ENCODE peak calls at places on chromosomes 2 and 18, in six cellular contexts. E, H, S, K, U and T are unnamed samples.

GRCh38 chr2:20806286-20806685 is 16.6 kb downstream of the LDAH start:
- DNase-seq in E (no peak), H (no peak), S (no peak), K (no peak), U (no peak), T (no peak)

GRCh38 chr2:112048887-112049286 is 6.2 kb upstream of the TMEM87B start:
- DNase-seq in E (peak), H (peak), S (no peak), K (peak), U (peak), T (no peak)

GRCh38 chr2:98514879-98515570 is 70.4 kb downstream of the INPP4A start:
- DNase-seq in E (peak), H (peak), S (no peak), K (no peak), U (no peak), T (peak)

GRCh38 chr2:201118957-201119848 is 3.2 kb downstream of the CFLAR start:
- DNase-seq in E (peak), H (no peak), S (no peak), K (no peak), U (no peak), T (no peak)

GRCh38 chr2:26561918-26562810 is 79.0 kb downstream of the CIB4 start:
- DNase-seq in E (no peak), H (peak), S (no peak), K (peak), U (no peak), T (peak)

GRCh38 chr18:44507729-44508325 is 172.9 kb upstream of the SETBP1 start:
- DNase-seq in E (no peak), H (no peak), S (no peak), K (no peak), U (no peak), T (no peak)

GRCh38 chr2:202185816-202186221 is 52.6 kb downstream of the SUMO1 start:
- DNase-seq in E (peak), H (no peak), S (no peak), K (no peak), U (no peak), T (no peak)

GRCh38 chr2:40279001-40279400 is 172.9 kb downstream of the SLC8A1 start:
- DNase-seq in E (peak), H (no peak), S (no peak), K (no peak), U (no peak), T (no peak)

GRCh38 chr2:223538920-223539440 is 63.2 kb downstream of the SCG2 start:
- DNase-seq in E (no peak), H (no peak), S (no peak), K (no peak), U (no peak), T (no peak)
- H3K4me3 ChIP-seq in E (no peak), H (no peak), S (no peak), K (no peak), U (no peak), T (no peak)

DNA sequence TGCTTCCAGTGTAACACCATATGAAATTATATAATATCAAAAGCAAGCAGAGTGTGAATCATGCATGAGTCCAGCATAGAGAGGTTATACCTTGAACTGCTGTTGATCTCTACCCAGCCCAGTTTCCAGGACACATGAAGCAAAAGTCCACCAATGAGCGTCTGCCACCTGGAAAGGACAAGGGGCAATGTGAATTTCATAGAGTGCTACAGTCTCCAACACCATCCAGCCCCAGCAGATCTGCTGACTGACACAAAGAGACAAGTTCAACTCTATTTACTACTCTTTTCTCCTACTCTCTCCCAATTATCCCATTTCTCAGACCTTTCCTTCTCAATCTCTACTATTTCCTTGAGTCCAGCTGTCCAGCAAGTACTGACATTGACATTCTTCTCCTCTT is 31.8 kb upstream of the RIOK3 start:
- DNase-seq in E (no peak), H (no peak), S (no peak), K (no peak), U (no peak), T (no peak)
- TF ChIP-seq POLR2A in E (no peak), H (no peak), S (no peak), K (no peak), U (no peak), T (no peak)

DNA sequence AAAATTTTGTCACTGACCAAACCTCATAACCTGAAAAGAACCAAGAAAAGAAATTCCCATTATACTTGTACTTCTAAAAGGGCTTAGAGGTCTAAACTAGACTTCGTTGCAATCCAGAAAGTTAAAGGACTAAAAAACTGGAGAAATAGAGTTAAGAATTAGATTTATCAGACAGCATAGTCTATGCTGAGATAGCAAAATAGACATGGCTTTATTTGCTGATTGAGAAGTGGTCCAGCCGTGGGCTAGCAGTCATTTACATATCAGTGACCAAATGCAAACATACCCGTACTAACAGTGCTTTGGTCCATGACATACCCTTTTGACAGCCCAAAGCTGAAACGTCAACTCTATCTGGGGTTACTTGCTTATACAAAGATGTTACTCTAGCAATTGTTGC is 223.5 kb downstream of the AGPS start:
- DNase-seq in E (no peak), H (no peak), S (no peak), K (no peak), U (no peak), T (no peak)
- H3K4me3 ChIP-seq in E (no peak), H (no peak), S (no peak), K (no peak), U (no peak), T (no peak)

GRCh38 chr18:68454511-68455228 is 260.2 kb downstream of the TMX3 start:
- DNase-seq in E (peak), H (no peak), S (no peak), K (no peak), U (no peak), T (no peak)
- TF ChIP-seq POLR2A in E (no peak), H (no peak), S (no peak), K (no peak), U (no peak), T (no peak)

DNA sequence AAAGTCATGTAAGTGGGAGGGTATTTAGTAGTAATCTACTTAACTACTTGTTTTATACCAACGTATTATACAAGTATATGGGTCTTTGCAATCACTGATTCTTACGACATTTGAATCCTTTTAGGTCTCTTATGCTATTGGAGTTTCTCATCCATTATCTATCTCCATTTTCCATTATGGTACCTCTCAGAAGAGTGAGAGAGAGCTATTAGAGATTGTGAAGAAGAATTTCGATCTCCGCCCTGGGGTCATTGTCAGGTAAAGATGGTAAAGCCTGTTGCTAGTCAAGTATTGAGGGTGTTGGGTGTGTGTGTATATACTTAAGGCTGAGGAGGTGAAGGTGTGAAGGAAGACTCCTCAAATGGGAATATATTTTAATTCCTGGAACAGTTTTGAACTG is 3.8 kb downstream of the MAT2A start:
- DNase-seq in E (no peak), H (no peak), S (no peak), K (no peak), U (no peak), T (no peak)
- H3K4me3 ChIP-seq in E (no peak), H (peak), S (no peak), K (no peak), U (no peak), T (no peak)

DNA sequence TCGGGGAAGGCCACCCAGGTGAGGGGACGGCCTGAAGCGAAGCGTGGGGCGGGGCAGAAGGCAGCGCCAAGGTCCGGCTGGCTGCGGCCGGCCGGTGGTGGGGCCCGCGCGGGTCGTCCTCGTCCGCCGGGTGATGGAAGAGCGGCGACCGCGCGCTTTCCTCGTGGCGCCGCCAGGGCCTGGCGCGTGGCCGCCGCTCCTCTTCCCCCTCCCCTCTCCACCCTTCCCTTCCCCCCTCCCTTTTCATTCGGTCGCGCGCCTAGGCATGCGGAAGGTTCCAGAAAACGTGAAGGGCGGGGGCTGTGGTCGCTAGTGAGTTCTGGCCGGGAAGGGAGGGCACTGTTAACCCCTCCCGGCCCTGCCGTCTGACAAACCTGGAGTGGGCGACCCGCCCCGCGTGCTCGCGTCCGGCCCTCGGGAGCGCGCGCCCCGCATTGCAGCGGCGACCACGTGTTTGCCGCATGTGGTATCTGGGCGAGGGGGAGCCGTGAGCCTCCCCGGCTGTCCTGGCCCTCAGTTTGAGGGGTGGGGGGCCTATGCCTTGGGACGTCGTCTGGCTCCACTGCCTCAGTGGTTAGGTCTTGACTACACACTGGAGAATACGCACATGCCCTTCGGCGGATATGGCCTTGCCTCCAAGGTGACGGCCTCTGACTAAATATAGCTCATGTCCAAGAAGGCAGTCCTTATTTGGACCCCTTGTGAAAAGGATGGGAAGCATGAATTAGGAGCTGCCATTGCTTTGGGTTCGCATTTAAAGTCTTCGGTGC is 578 bp downstream of the MAT2A start:
- DNase-seq in E (peak), H (peak), S (peak), K (peak), U (peak), T (peak)
- TF ChIP-seq POLR2A in E (no peak), H (no peak), S (no peak), K (no peak), U (no peak), T (no peak)

GRCh38 chr18:26546170-26546874 is 2.0 kb downstream of the KCTD1 start:
- DNase-seq in E (no peak), H (peak), S (no peak), K (no peak), U (no peak), T (no peak)
- H3K4me3 ChIP-seq in E (no peak), H (peak), S (no peak), K (no peak), U (no peak), T (no peak)

GRCh38 chr2:122261923-122262322 is 506.5 kb downstream of the TSN start:
- DNase-seq in E (no peak), H (no peak), S (no peak), K (no peak), U (no peak), T (no peak)

GRCh38 chr2:122267947-122268346 is 512.5 kb downstream of the TSN start:
- DNase-seq in E (no peak), H (no peak), S (no peak), K (no peak), U (no peak), T (no peak)

GRCh38 chr2:122263746-122264145 is 508.3 kb downstream of the TSN start:
- DNase-seq in E (no peak), H (no peak), S (no peak), K (no peak), U (no peak), T (no peak)
- TF ChIP-seq POLR2A in E (no peak), H (no peak), S (no peak), K (no peak), U (no peak), T (no peak)

DNA sequence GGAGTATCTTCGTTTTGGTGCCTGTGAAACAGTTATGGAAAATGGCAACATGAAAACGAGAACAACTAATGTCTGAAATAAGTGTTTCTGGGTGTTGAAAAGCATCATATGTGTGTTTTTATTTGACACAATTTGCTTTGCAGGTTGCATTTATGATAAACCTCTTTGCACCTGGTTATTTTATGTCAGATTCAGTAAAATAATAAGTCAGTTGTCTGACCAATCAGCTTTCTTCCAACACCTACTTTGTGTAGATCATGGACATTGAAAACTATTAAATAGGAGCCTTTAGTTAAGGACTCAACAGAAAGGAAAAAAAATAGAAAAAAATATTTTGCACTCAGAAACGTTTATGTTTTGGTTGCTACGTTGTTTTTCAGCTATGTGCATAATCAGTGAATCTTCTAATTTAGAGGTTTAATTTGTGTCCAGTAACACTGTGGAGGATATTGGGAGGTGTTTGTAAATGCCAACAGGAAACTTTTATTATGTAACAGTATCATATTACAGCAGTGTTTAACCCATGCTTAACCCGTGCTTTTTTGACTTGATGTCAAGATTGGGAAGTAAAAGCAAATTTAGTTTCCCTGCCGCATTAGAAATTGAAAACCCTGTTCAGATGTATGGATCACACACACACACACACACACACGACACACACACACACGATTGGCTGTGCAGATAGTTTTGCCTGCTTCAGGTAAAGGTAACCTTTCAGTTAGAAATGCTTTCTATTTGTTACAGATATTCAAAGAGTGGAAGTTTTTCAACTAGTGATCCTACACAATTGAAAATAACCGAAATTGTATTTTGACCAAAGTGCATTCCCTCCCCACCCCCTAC is 2.6 kb downstream of the PKP4 start:
- DNase-seq in E (no peak), H (peak), S (no peak), K (no peak), U (no peak), T (no peak)
- H3K4me3 ChIP-seq in E (peak), H (peak), S (no peak), K (no peak), U (no peak), T (no peak)